ENCODE peak calls at places on chromosomes 2 and 18, in seven cellular contexts. Y is A549, O is K562, C is IMR-90, E is HCT116, I is HepG2, H is GM12878. R is an unnamed sample.

GRCh38 chr2:70247364-70248144 is 874 bp downstream of the TIA1 start:
- DNase-seq in Y (no peak), O (no peak), C (peak), E (no peak), I (no peak), H (no peak), R (no peak)

GRCh38 chr2:147450661-147451060 is 394.2 kb upstream of the ACVR2A start:
- DNase-seq in Y (no peak), O (no peak), C (no peak), E (no peak), I (no peak), H (no peak), R (no peak)

GRCh38 chr2:2264416-2264815 is 66.7 kb downstream of the MYT1L start:
- DNase-seq in Y (no peak), O (no peak), C (no peak), E (no peak), I (no peak), H (no peak), R (no peak)

GRCh38 chr18:34023471-34023870 is 201.2 kb downstream of the NOL4 start:
- DNase-seq in Y (no peak), O (no peak), C (peak), E (no peak), I (no peak), H (no peak), R (peak)

GRCh38 chr18:29154758-29155725 is 978.1 kb upstream of the CDH2 start:
- DNase-seq in Y (no peak), O (no peak), C (peak), E (peak), I (no peak), H (no peak), R (no peak)

GRCh38 chr2:85737481-85737880 is 16.3 kb upstream of the ATOH8 start:
- DNase-seq in Y (no peak), O (no peak), C (peak), E (no peak), I (peak), H (no peak), R (no peak)

GRCh38 chr2:122927217-122927616 is 1097.9 kb upstream of the CNTNAP5 start:
- DNase-seq in Y (no peak), O (no peak), C (no peak), E (no peak), I (no peak), H (no peak), R (peak)

GRCh38 chr2:119175517-119175916 is 17.0 kb upstream of the C1QL2 start:
- DNase-seq in Y (no peak), O (peak), C (no peak), E (no peak), I (no peak), H (no peak), R (no peak)

GRCh38 chr18:37084912-37085311 is 256.0 kb downstream of the KIAA1328 start:
- DNase-seq in Y (no peak), O (no peak), C (no peak), E (no peak), I (no peak), H (no peak), R (peak)

GRCh38 chr18:79754022-79754761 is 43.5 kb upstream of the KCNG2 start:
- DNase-seq in Y (no peak), O (no peak), C (no peak), E (no peak), I (no peak), H (no peak), R (no peak)

GRCh38 chr2:9162841-9163240 is 43.8 kb upstream of the ASAP2 start:
- DNase-seq in Y (no peak), O (no peak), C (no peak), E (no peak), I (no peak), H (no peak), R (no peak)

GRCh38 chr2:10382313-10383061 is 65.6 kb downstream of the ODC1 start:
- DNase-seq in Y (no peak), O (no peak), C (no peak), E (no peak), I (no peak), H (peak), R (no peak)

GRCh38 chr18:3114456-3114855 is 101.5 kb upstream of the LPIN2 start:
- DNase-seq in Y (no peak), O (no peak), C (no peak), E (no peak), I (no peak), H (no peak), R (no peak)

GRCh38 chr2:231680284-231680991 is 27.9 kb upstream of the PTMA start:
- DNase-seq in Y (no peak), O (peak), C (no peak), E (no peak), I (peak), H (no peak), R (peak)

GRCh38 chr2:9765611-9766531 is 77.4 kb upstream of the TAF1B start:
- DNase-seq in Y (no peak), O (no peak), C (no peak), E (no peak), I (peak), H (no peak), R (no peak)

GRCh38 chr18:335741-336140 is 67.9 kb upstream of the THOC1 start:
- DNase-seq in Y (no peak), O (no peak), C (no peak), E (no peak), I (no peak), H (no peak), R (no peak)

GRCh38 chr2:5692561-5693287 is 540 bp downstream of the SOX11 start:
- DNase-seq in Y (no peak), O (no peak), C (peak), E (no peak), I (no peak), H (no peak), R (no peak)

GRCh38 chr2:188295067-188295685 is 3.5 kb downstream of the GULP1 start:
- DNase-seq in Y (no peak), O (no peak), C (no peak), E (no peak), I (no peak), H (no peak), R (no peak)

GRCh38 chr18:32317651-32318050 is 127.8 kb downstream of the MEP1B start:
- DNase-seq in Y (no peak), O (no peak), C (peak), E (no peak), I (no peak), H (no peak), R (no peak)

GRCh38 chr2:27212626-27213471 is 781 bp upstream of the SLC5A6 start:
- DNase-seq in Y (peak), O (no peak), C (peak), E (no peak), I (peak), H (no peak), R (no peak)

GRCh38 chr18:33805592-33805991 is 227.6 kb downstream of the ASXL3 start:
- DNase-seq in Y (no peak), O (no peak), C (no peak), E (no peak), I (no peak), H (no peak), R (no peak)

GRCh38 chr2:74332550-74333174 is 10.6 kb downstream of the SLC4A5 start:
- DNase-seq in Y (no peak), O (no peak), C (no peak), E (no peak), I (no peak), H (no peak), R (no peak)

GRCh38 chr18:24910217-24910616 is 441.7 kb downstream of the ZNF521 start:
- DNase-seq in Y (no peak), O (no peak), C (peak), E (no peak), I (no peak), H (no peak), R (no peak)

GRCh38 chr2:181859123-181859522 is 32.4 kb upstream of the ITPRID2 start:
- DNase-seq in Y (no peak), O (no peak), C (no peak), E (no peak), I (no peak), H (no peak), R (no peak)

GRCh38 chr2:54522624-54523281 is 66.6 kb downstream of the SPTBN1 start:
- DNase-seq in Y (peak), O (peak), C (peak), E (peak), I (peak), H (peak), R (peak)

GRCh38 chr2:98465456-98466201 is 21.0 kb downstream of the INPP4A start:
- DNase-seq in Y (no peak), O (peak), C (peak), E (no peak), I (no peak), H (peak), R (no peak)

GRCh38 chr2:14673351-14673875 is 40.9 kb downstream of the LRATD1 start:
- DNase-seq in Y (no peak), O (no peak), C (no peak), E (no peak), I (no peak), H (no peak), R (no peak)

GRCh38 chr2:161332568-161332967 is 24.3 kb downstream of the PSMD14 start:
- DNase-seq in Y (no peak), O (no peak), C (no peak), E (no peak), I (no peak), H (no peak), R (no peak)

GRCh38 chr18:25832008-25832604 is 258.3 kb downstream of the SS18 start:
- DNase-seq in Y (peak), O (peak), C (peak), E (peak), I (peak), H (no peak), R (peak)

GRCh38 chr2:72147303-72147970 is at the start of gene CYP26B1:
- DNase-seq in Y (no peak), O (no peak), C (no peak), E (no peak), I (no peak), H (no peak), R (peak)

GRCh38 chr2:70958759-70959158 is 19.7 kb upstream of the ANKRD53 start:
- DNase-seq in Y (no peak), O (no peak), C (no peak), E (no peak), I (no peak), H (no peak), R (no peak)

GRCh38 chr2:119741868-119742267 is 17.9 kb upstream of the PTPN4 start:
- DNase-seq in Y (no peak), O (no peak), C (no peak), E (no peak), I (no peak), H (no peak), R (no peak)

GRCh38 chr2:84899181-84899580 is 6.3 kb upstream of the TMSB10 start:
- DNase-seq in Y (no peak), O (no peak), C (no peak), E (no peak), I (no peak), H (no peak), R (no peak)

GRCh38 chr2:25349397-25349796 is 7.7 kb upstream of the DNMT3A start:
- DNase-seq in Y (no peak), O (no peak), C (peak), E (no peak), I (no peak), H (no peak), R (no peak)

GRCh38 chr2:172098287-172098649 is 4.4 kb downstream of the DLX2 start:
- DNase-seq in Y (no peak), O (no peak), C (no peak), E (no peak), I (no peak), H (no peak), R (peak)

GRCh38 chr2:228157841-228158240 is 23.6 kb downstream of the SPHKAP start:
- DNase-seq in Y (no peak), O (no peak), C (no peak), E (no peak), I (no peak), H (no peak), R (no peak)

GRCh38 chr18:5630057-5630765 is 86.4 kb upstream of the EPB41L3 start:
- DNase-seq in Y (peak), O (peak), C (peak), E (no peak), I (no peak), H (no peak), R (peak)

GRCh38 chr18:53789376-53790247 is 434.9 kb downstream of the MBD2 start:
- DNase-seq in Y (no peak), O (no peak), C (no peak), E (no peak), I (no peak), H (no peak), R (no peak)

GRCh38 chr2:150153646-150154307 is 333.7 kb downstream of the RND3 start:
- DNase-seq in Y (no peak), O (no peak), C (no peak), E (no peak), I (no peak), H (no peak), R (no peak)

GRCh38 chr2:19359021-19359357 is 566 bp upstream of the OSR1 start:
- DNase-seq in Y (no peak), O (no peak), C (no peak), E (no peak), I (no peak), H (no peak), R (no peak)

GRCh38 chr2:28927469-28927868 is 33.0 kb downstream of the WDR43 start:
- DNase-seq in Y (no peak), O (no peak), C (no peak), E (no peak), I (no peak), H (no peak), R (no peak)

GRCh38 chr2:28934769-28935168 is 40.3 kb downstream of the WDR43 start:
- DNase-seq in Y (no peak), O (no peak), C (no peak), E (no peak), I (no peak), H (no peak), R (no peak)

GRCh38 chr2:28926837-28927236 is 32.4 kb downstream of the WDR43 start:
- DNase-seq in Y (no peak), O (no peak), C (peak), E (no peak), I (no peak), H (no peak), R (no peak)

GRCh38 chr2:28927878-28928277 is 33.4 kb downstream of the WDR43 start:
- DNase-seq in Y (no peak), O (no peak), C (peak), E (no peak), I (no peak), H (no peak), R (no peak)

DNA sequence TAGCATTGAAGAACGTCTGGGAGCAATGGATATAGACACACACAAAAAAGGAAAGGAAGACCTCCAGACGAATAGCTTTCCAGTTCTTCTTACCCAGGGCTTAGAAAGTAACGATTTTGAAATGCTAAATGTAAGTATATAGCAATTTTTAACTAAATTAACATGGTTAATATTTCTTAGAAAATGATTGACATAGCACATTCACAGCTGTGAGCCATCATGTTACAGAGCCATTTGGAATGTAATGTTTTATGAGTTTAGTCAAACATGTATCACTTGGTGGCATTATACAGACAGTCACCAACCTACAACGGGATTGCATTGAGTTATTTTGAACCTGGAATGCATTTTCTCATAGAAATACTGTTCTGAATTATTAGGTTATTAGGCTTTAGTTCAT is 35.1 kb downstream of the WDR43 start:
- DNase-seq in Y (no peak), O (no peak), C (no peak), E (no peak), I (no peak), H (no peak), R (no peak)
- TF ChIP-seq RAD21 in Y (no peak), O (no peak), C (no peak), E (no peak), I (no peak), H (no peak), R (no peak)

DNA sequence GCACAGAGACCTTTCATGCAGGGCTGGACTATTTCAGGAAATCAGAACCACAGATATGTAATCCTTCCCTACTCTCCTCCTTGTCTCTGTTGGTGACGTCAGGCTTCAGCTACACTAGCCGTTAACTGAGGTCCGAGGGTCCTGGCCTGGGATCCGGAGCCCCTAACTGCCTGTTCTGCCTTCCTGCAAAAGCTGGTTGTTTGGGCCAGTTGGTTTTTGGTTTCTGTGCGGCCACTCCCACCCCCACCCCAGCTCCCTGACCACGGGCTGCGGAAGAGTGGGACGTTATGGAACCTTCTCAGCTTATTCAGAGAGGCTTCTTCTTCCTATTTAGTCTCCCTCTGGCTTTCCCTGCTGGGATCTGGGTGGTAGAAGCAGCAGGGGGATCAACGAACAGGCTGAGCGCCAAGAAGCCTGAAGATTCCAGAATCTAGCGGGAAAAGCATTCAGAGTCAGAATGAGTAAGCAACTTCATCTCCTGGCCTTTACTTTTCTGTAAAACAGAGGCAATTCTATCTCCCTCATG is 49.3 kb upstream of the ROCK2 start:
- DNase-seq in Y (no peak), O (no peak), C (peak), E (no peak), I (no peak), H (no peak), R (no peak)
- TF ChIP-seq RAD21 in Y (no peak), O (no peak), C (no peak), E (no peak), I (no peak), H (no peak), R (no peak)

GRCh38 chr18:22020127-22020866 is 149.1 kb upstream of the GATA6 start:
- DNase-seq in Y (no peak), O (no peak), C (no peak), E (no peak), I (peak), H (no peak), R (no peak)

GRCh38 chr18:22020867-22021370 is 148.5 kb upstream of the GATA6 start:
- DNase-seq in Y (no peak), O (no peak), C (no peak), E (no peak), I (no peak), H (no peak), R (no peak)

GRCh38 chr18:22021701-22022100 is 147.7 kb upstream of the GATA6 start:
- DNase-seq in Y (no peak), O (no peak), C (no peak), E (no peak), I (peak), H (no peak), R (no peak)

GRCh38 chr18:22018366-22018765 is 151.0 kb upstream of the GATA6 start:
- DNase-seq in Y (no peak), O (no peak), C (no peak), E (no peak), I (peak), H (no peak), R (no peak)

DNA sequence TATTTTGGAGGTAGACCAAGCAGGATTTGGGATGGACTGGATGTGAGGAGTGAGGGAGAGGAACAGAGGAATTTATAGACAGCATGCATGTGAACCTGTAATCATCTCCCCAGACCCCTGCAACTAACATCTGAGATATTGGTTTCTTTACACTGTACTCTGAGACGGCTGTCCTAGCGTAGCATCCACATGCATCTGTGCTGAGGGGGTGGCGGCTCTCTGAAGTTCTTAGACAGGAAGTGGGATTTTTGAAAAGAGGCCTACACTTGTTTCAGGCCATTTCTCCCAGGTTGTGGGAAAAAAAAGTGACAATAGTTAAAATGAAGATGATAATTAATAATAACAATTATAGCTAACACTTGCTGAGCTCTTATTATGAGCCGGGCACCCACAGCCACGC is 150.2 kb upstream of the GATA6 start:
- DNase-seq in Y (no peak), O (no peak), C (no peak), E (no peak), I (no peak), H (no peak), R (no peak)
- TF ChIP-seq RAD21 in Y (no peak), O (no peak), C (no peak), E (no peak), I (no peak), H (no peak), R (no peak)

GRCh38 chr2:200624660-200625059 is 38.8 kb downstream of the AOX1 start:
- DNase-seq in Y (no peak), O (no peak), C (peak), E (no peak), I (peak), H (no peak), R (no peak)
- TF ChIP-seq RAD21 in Y (no peak), O (no peak), C (peak), E (no peak), I (no peak), H (no peak), R (no peak)

GRCh38 chr2:99545066-99545465 is 55.2 kb upstream of the REV1 start:
- DNase-seq in Y (no peak), O (no peak), C (peak), E (no peak), I (no peak), H (no peak), R (no peak)
- TF ChIP-seq RAD21 in Y (no peak), O (no peak), C (no peak), E (no peak), I (no peak), H (no peak), R (no peak)

GRCh38 chr18:76572517-76573247 is 77.6 kb upstream of the ZNF516 start:
- DNase-seq in Y (no peak), O (no peak), C (no peak), E (no peak), I (peak), H (no peak), R (no peak)
- TF ChIP-seq RAD21 in Y (no peak), O (no peak), C (no peak), E (peak), I (no peak), H (peak), R (peak)

GRCh38 chr2:16613475-16613874 is 52.2 kb downstream of the CYRIA start:
- DNase-seq in Y (peak), O (peak), C (no peak), E (no peak), I (peak), H (no peak), R (no peak)
- TF ChIP-seq RAD21 in Y (peak), O (peak), C (peak), E (peak), I (peak), H (peak), R (peak)

GRCh38 chr2:173193925-173194324 is 118.3 kb downstream of the MAP3K20 start:
- DNase-seq in Y (no peak), O (no peak), C (peak), E (no peak), I (no peak), H (no peak), R (no peak)

GRCh38 chr2:173187911-173188788 is 112.5 kb downstream of the MAP3K20 start:
- DNase-seq in Y (no peak), O (peak), C (peak), E (no peak), I (no peak), H (no peak), R (no peak)

GRCh38 chr2:173192071-173192470 is 116.4 kb downstream of the MAP3K20 start:
- DNase-seq in Y (no peak), O (no peak), C (no peak), E (no peak), I (no peak), H (no peak), R (no peak)

GRCh38 chr2:173195100-173195499 is 119.5 kb downstream of the MAP3K20 start:
- DNase-seq in Y (no peak), O (no peak), C (no peak), E (no peak), I (no peak), H (no peak), R (no peak)

GRCh38 chr2:173191601-173192000 is 116.0 kb downstream of the MAP3K20 start:
- DNase-seq in Y (no peak), O (no peak), C (peak), E (no peak), I (no peak), H (no peak), R (no peak)
- TF ChIP-seq RAD21 in Y (no peak), O (no peak), C (no peak), E (no peak), I (no peak), H (no peak), R (no peak)

R was measured in H1.